ENCODE peak calls at places on chromosome 19, in six cellular contexts. P is right lobe of liver, D is HCT116, Y is heart right ventricle, Q is K562, R is A549. M is an unnamed sample.

GRCh38 chr19:18164072-18164471 is 9.5 kb upstream of the IFI30 start:
- DNase-seq in P (no peak), D (no peak), Y (no peak), Q (no peak), R (no peak), M (no peak)

GRCh38 chr19:54572696-54573311 is 786 bp upstream of the LILRA2 start:
- DNase-seq in P (no peak), D (no peak), Y (no peak), Q (peak; percentile 62), R (no peak), M (no peak)

GRCh38 chr19:16198363-16198636 is 589 bp downstream of the AP1M1 start:
- DNase-seq in P (no peak), D (no peak), Y (no peak), Q (peak; percentile 22), R (no peak), M (no peak)

GRCh38 chr19:8445488-8446001 is 770 bp downstream of the HNRNPM start:
- DNase-seq in P (peak; percentile 81), D (no peak), Y (peak; percentile 69), Q (peak; percentile 76), R (no peak), M (no peak)

GRCh38 chr19:21335721-21336120 is 6.5 kb upstream of the ZNF708 start:
- DNase-seq in P (no peak), D (no peak), Y (no peak), Q (no peak), R (no peak), M (no peak)

GRCh38 chr19:45528744-45529453 is 21.6 kb downstream of the VASP start:
- DNase-seq in P (no peak), D (no peak), Y (no peak), Q (peak; percentile 73), R (no peak), M (no peak)

GRCh38 chr19:55538132-55538531 is 1.2 kb upstream of the SBK2 start:
- DNase-seq in P (no peak), D (no peak), Y (no peak), Q (no peak), R (no peak), M (no peak)

GRCh38 chr19:32750441-32751055 is 31.0 kb downstream of the TDRD12 start:
- DNase-seq in P (no peak), D (no peak), Y (no peak), Q (no peak), R (no peak), M (no peak)

GRCh38 chr19:42529248-42529764 is 1.0 kb upstream of the CEACAM1 start:
- DNase-seq in P (peak; percentile 70), D (peak; percentile 31), Y (peak; percentile 59), Q (peak; percentile 77), R (peak; percentile 94), M (peak; percentile 63)

GRCh38 chr19:38388310-38389100 is at the start of gene SPRED3:
- DNase-seq in P (no peak), D (no peak), Y (no peak), Q (peak; percentile 25), R (peak; percentile 79), M (no peak)

GRCh38 chr19:30450101-30450500 is 77.9 kb downstream of the ZNF536 start:
- DNase-seq in P (peak; percentile 41), D (no peak), Y (peak; percentile 74), Q (no peak), R (no peak), M (peak; percentile 65)

GRCh38 chr19:11092181-11092538 is 2.9 kb downstream of the LDLR start:
- DNase-seq in P (no peak), D (peak; percentile 56), Y (no peak), Q (no peak), R (peak; percentile 43), M (no peak)

GRCh38 chr19:58563034-58563573 is 4.7 kb upstream of the UBE2M start:
- DNase-seq in P (no peak), D (no peak), Y (no peak), Q (no peak), R (no peak), M (no peak)

GRCh38 chr19:45154064-45154827 is 6.5 kb downstream of the NKPD1 start:
- DNase-seq in P (no peak), D (peak; percentile 92), Y (no peak), Q (peak; percentile 86), R (no peak), M (peak; percentile 67)

GRCh38 chr19:33755314-33756020 is 41.2 kb upstream of the KCTD15 start:
- DNase-seq in P (no peak), D (no peak), Y (no peak), Q (no peak), R (no peak), M (no peak)

GRCh38 chr19:45960595-45961235 is 12.9 kb downstream of the NOVA2 start:
- DNase-seq in P (no peak), D (no peak), Y (no peak), Q (peak; percentile 41), R (no peak), M (no peak)

GRCh38 chr19:6718741-6719539 is 1.5 kb downstream of the C3 start:
- DNase-seq in P (peak; percentile 88), D (peak; percentile 79), Y (no peak), Q (peak; percentile 93), R (peak; percentile 58), M (no peak)

GRCh38 chr19:12949363-12950284 is 4.0 kb downstream of the RAD23A start:
- DNase-seq in P (no peak), D (no peak), Y (no peak), Q (no peak), R (no peak), M (no peak)

GRCh38 chr19:5916201-5916708 is 2.2 kb downstream of the CAPS start:
- DNase-seq in P (no peak), D (no peak), Y (no peak), Q (no peak), R (no peak), M (no peak)

GRCh38 chr19:43450545-43450997 is 14.8 kb downstream of the LYPD3 start:
- DNase-seq in P (no peak), D (no peak), Y (no peak), Q (no peak), R (no peak), M (no peak)

GRCh38 chr19:8526345-8527062 is 12.5 kb upstream of the ZNF414 start:
- DNase-seq in P (peak; percentile 91), D (peak; percentile 75), Y (peak; percentile 94), Q (peak; percentile 92), R (peak; percentile 67), M (peak; percentile 92)

GRCh38 chr19:18468517-18468916 is 30.6 kb upstream of the ISYNA1 start:
- DNase-seq in P (peak; percentile 65), D (no peak), Y (no peak), Q (no peak), R (no peak), M (no peak)

GRCh38 chr19:32219881-32220552 is 125.4 kb upstream of the ZNF507 start:
- DNase-seq in P (no peak), D (no peak), Y (no peak), Q (no peak), R (no peak), M (peak; percentile 55)

GRCh38 chr19:34816708-34817107 is 43.7 kb upstream of the ZNF599 start:
- DNase-seq in P (no peak), D (no peak), Y (no peak), Q (no peak), R (no peak), M (no peak)

GRCh38 chr19:45376045-45376724 is 5.8 kb upstream of the ERCC2 start:
- DNase-seq in P (no peak), D (peak; percentile 13), Y (peak; percentile 61), Q (no peak), R (peak; percentile 64), M (peak; percentile 72)

GRCh38 chr19:37986048-37986750 is 79.2 kb downstream of the SIPA1L3 start:
- DNase-seq in P (no peak), D (no peak), Y (no peak), Q (no peak), R (no peak), M (no peak)

GRCh38 chr19:18763674-18764590 is 27.2 kb downstream of the COMP start:
- DNase-seq in P (no peak), D (no peak), Y (no peak), Q (peak; percentile 71), R (no peak), M (no peak)

GRCh38 chr19:19619121-19619848 is 798 bp upstream of the PBX4 start:
- DNase-seq in P (no peak), D (no peak), Y (no peak), Q (no peak), R (no peak), M (no peak)

GRCh38 chr19:41813911-41814310 is 17.5 kb downstream of the CEACAM3 start:
- DNase-seq in P (no peak), D (no peak), Y (no peak), Q (no peak), R (no peak), M (no peak)

DNA sequence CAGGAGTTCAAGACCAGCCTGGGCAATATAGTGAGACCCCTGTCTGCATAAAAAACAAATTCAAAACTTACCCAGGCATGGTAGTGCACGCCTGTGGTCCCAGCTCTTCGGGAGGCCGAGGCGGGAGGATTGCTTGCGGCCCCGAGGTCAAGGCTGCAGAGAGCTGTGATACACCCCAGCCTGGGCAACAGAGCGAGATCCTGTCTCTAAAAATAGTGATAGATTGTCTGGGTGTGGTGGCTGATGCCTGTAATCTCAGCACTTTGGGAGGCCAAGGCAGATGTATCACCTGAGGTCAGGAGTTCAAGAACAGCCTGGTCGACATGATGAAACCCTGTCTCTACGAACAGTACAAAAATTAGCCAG is 4.0 kb upstream of the KLF16 start:
- DNase-seq in P (no peak), D (no peak), Y (no peak), Q (no peak), R (no peak), M (no peak)
- H3K4me3 ChIP-seq in P (no peak overlapping the region), D (no peak overlapping the region), Y (no peak overlapping the region), Q (no peak overlapping the region), R (no peak overlapping the region), M (no peak overlapping the region)

DNA sequence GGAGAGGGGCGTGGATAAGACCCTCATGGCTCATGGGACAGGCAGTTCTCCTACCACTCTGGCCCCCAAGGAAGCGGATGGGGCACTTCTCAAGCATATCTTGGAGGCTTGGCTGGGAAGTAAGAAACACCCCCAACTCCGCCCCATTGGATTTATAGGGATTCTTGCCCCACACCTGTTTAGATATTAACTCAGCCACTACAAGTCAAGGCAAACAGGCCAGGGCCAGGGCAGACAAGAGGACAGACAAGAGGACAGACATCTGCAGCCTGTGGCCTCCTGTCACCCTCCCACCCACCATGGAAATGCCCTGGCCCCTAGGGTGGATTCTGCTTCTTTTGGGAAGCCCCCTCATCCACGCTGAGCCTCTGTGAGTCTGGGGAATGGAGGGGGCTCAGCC is 24.1 kb downstream of the RDH8 start:
- DNase-seq in P (peak; percentile 58), D (no peak), Y (no peak), Q (no peak), R (no peak), M (no peak)
- H3K4me3 ChIP-seq in P (peak overlapping the region; percentile 64), D (no peak overlapping the region), Y (no peak overlapping the region), Q (no peak overlapping the region), R (no peak overlapping the region), M (no peak overlapping the region)

GRCh38 chr19:49812997-49813861 is at the start of gene FUZ:
- DNase-seq in P (peak; percentile 94), D (peak; percentile 98), Y (peak; percentile 98), Q (peak; percentile 97), R (peak; percentile 100), M (peak; percentile 99)
- H3K4me3 ChIP-seq in P (peak within 1 kb of the TSS; percentile 76), D (peak within 1 kb of the TSS; percentile 36), Y (peak within 1 kb of the TSS; percentile 66), Q (peak within 1 kb of the TSS; percentile 43), R (peak within 1 kb of the TSS; percentile 54), M (peak within 1 kb of the TSS; percentile 65)

DNA sequence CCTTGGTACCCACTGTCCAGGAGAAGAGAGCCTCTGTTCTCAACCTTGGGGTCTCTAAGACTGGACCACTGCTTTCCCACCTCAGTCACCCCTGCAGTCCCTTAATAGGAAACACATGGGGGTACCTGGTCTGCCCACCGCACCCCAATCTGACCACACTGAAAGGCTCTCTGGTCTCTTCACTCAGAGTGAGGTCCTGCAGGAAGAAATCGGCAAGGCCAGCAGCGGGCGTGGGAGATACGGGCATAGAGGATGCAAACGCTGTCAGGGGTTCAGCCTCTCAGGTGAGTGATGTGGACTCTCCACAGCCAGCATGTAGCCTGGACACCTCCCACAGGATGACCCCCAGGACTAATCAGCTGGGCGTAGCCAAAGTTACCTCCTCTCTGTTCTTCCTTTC is 3.5 kb downstream of the SIGLEC9 start:
- DNase-seq in P (no peak), D (no peak), Y (no peak), Q (no peak), R (no peak), M (no peak)
- H3K4me3 ChIP-seq in P (no peak overlapping the region), D (no peak overlapping the region), Y (no peak overlapping the region), Q (no peak overlapping the region), R (no peak overlapping the region), M (no peak overlapping the region)

M was measured in right atrium auricular region.